ENCODE peak calls at places on chromosome 21, in four cellular contexts. B is GM13976, M is GM06990, F is HFF-Myc. S is an unnamed sample.

GRCh38 chr21:42381347-42381984 is 14.4 kb downstream of the TMPRSS3 start:
- DNase-seq in M (no peak), B (no peak), F (no peak), S (no peak)

GRCh38 chr21:42474043-42474831 is 21.8 kb downstream of the RSPH1 start:
- DNase-seq in M (peak; percentile 40), B (peak; percentile 53), F (no peak), S (peak; percentile 69)

GRCh38 chr21:37032877-37033471 is 26.5 kb downstream of the RIPPLY3 start:
- DNase-seq in B (no peak), F (peak; percentile 27), M (no peak), S (no peak)

GRCh38 chr21:15843766-15844165 is 114.0 kb downstream of the USP25 start:
- DNase-seq in M (no peak), F (no peak), B (no peak), S (no peak)

GRCh38 chr21:20641251-20641650 is 357.0 kb upstream of the NCAM2 start:
- DNase-seq in M (no peak), F (no peak), B (no peak), S (no peak)

GRCh38 chr21:42599962-42600361 is 53.5 kb upstream of the PDE9A start:
- DNase-seq in B (no peak), F (no peak), M (no peak), S (no peak)

GRCh38 chr21:37507716-37508115 is 141.1 kb downstream of the DYRK1A start:
- DNase-seq in M (no peak), F (no peak), B (peak; percentile 47), S (no peak)

GRCh38 chr21:16145479-16145878 is 415.7 kb downstream of the USP25 start:
- DNase-seq in F (no peak), B (no peak), M (no peak), S (no peak)

GRCh38 chr21:15804247-15804985 is 74.6 kb downstream of the USP25 start:
- DNase-seq in F (no peak), M (no peak), B (no peak), S (no peak)

GRCh38 chr21:37412603-37413360 is 46.2 kb downstream of the DYRK1A start:
- DNase-seq in M (no peak), F (peak; percentile 52), B (no peak), S (no peak)

GRCh38 chr21:42471716-42472330 is 24.2 kb downstream of the RSPH1 start:
- DNase-seq in M (no peak), F (no peak), B (no peak), S (no peak)

GRCh38 chr21:39535646-39536437 is 76.9 kb upstream of the B3GALT5 start:
- DNase-seq in B (no peak), M (no peak), F (no peak), S (no peak)

GRCh38 chr21:25756190-25756932 is 21.6 kb downstream of the GABPA start:
- DNase-seq in F (no peak), M (no peak), B (no peak), S (no peak)

DNA sequence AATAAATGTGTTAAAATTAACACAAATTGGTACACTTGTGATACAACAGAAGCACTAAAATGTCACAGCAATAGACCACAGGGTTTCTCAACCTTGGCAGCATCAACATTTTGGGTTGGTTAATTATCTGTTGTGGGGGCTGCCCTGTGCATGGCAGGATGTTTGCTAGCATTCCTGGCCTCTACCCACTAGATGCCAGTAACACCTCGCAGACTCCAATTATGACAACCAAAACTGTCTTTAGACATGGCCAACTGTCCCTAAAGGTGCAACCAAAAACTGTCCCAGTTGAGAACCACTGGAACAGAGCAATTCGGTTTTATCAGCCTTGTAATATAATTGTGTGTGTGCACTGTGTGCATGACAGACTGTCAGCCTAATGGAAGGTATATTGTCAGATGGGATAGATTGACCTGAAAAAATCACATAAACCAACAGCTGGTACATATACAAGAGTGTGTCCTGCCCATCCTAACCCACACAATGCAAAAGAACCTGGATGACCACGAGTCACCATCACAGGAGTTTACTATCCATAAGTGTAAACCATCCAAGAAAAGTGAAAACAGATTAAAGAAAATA is 13.5 kb upstream of the ERG start:
- DNase-seq in F (no peak), B (no peak), M (no peak), S (no peak)
- TF ChIP-seq CTCF in F (no peak), B (no peak), M (no peak), S (no peak)

DNA sequence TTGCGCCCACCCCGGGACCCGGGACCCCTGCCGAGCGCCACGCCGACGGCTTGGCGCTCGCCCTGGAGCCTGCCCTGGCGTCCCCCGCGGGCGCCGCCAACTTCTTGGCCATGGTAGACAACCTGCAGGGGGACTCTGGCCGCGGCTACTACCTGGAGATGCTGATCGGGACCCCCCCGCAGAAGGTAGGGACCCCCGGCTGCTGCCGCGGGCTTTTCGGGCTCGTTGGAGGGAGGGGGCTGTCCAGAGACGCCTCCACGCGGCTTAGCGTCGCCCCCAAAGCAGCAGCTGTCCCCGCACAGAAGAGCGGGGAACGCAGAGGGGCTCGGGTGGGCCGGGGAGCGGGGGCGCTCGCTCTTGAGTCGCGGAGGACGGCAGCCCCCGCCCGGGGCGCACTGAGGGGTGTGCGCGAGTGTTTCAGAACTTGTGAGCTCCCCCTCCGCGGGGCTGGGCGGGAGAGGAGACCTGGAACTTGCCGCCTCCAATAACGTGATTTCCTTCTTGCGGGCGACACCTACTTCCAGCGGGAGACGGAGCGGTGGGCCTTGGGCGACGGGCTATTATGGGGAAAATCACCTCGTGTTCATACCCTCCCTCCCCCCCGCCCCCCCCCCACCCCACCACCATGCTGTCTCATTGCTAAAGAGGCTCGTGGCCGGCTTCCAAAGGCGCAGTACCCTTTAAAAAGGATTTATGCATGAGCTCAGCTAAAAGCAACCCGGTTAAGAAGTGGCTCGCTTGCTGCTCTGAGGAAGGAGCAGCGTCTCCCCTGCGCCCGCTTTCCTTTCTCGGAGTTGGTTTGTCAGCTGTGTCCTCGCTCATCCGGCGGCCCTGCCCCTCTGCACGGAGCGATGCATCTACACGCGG is 664 bp downstream of the BACE2 start:
- DNase-seq in F (no peak), M (peak; percentile 6), B (peak; percentile 38), S (peak; percentile 38)
- TF ChIP-seq CTCF in F (no peak), M (no peak), B (no peak), S (no peak)

GRCh38 chr21:33437140-33437539 is 33.9 kb downstream of the IFNGR2 start:
- DNase-seq in F (no peak), M (no peak), B (no peak), S (no peak)
- TF ChIP-seq CTCF in F (no peak), M (no peak), B (no peak), S (no peak)

GRCh38 chr21:31866077-31866511 is 6.7 kb upstream of the HUNK start:
- DNase-seq in F (peak; percentile 53), M (peak; percentile 41), B (peak; percentile 71), S (peak; percentile 63)
- TF ChIP-seq CTCF in F (peak; percentile 94), M (peak; percentile 95), B (peak; percentile 67), S (peak; percentile 84)

GRCh38 chr21:34891610-34891943 is 157.5 kb downstream of the RUNX1 start:
- DNase-seq in M (no peak), F (no peak), B (no peak), S (no peak)

GRCh38 chr21:34890724-34891609 is 158.1 kb downstream of the RUNX1 start:
- DNase-seq in B (peak; percentile 23), M (no peak), F (no peak), S (no peak)

GRCh38 chr21:34889537-34890257 is 159.4 kb downstream of the RUNX1 start:
- DNase-seq in M (peak; percentile 84), B (peak; percentile 90), F (no peak), S (peak; percentile 93)

GRCh38 chr21:34889287-34889536 is 159.9 kb downstream of the RUNX1 start:
- DNase-seq in F (no peak), B (no peak), M (no peak), S (no peak)

GRCh38 chr21:34890258-34890723 is 158.8 kb downstream of the RUNX1 start:
- DNase-seq in B (no peak), M (no peak), F (no peak), S (no peak)
- TF ChIP-seq CTCF in B (no peak), M (no peak), F (no peak), S (no peak)

DNA sequence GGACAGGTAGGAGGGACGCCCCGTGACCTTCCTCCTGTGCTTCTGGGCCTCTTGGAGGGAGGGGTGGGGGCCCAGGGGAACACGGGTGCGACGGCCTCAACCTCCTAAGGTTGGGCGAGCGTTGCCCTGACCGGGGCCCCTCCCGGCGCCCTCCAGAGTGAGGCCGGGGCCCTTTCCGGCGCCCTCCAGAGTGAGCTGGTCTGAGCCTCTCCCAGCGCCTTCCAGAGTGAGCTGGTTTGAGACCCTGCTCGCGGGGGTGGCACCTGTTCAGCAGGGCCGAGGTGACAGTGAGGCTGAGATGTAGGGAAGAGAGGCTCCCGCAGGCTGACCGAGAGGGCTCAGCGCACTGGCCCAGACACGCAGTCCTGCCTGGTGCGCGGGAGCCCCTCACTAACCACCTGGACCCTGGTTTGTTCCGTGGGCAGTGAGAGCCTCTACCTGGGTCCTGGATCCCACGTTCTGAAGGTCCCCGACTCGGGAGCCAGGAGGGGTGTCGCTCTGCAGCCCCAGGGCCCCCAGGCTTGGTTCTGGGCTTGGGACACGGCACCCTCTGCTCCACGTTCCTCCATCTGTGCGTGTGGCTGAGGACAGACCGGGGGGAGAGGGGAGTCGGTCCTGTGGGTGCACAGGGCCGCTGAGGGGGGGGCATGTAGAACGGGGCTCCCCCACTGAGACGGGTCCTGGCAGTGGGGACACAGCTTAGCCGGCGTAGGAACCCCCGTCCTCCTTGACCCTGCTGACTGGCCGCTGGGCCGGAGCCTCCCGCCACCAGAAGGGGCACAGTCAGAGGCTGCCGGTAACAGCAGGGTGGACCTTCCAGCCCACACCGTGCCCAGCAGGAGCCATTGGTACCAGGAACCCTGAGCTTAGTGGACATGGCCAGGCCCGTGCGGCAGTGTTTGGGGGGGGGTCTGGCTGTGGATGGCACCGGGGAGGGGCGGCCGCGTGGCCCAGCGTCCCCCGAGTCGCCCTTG is 1.5 kb downstream of the COL6A1 start:
- DNase-seq in M (no peak), F (no peak), B (no peak), S (no peak)
- TF ChIP-seq CTCF in M (no peak), F (no peak), B (no peak), S (no peak)

GRCh38 chr21:43728467-43729390 is 9.8 kb downstream of the PDXK start:
- DNase-seq in F (peak; percentile 85), M (peak; percentile 90), B (peak; percentile 90), S (peak; percentile 90)
- TF ChIP-seq CTCF in F (peak; percentile 21), M (peak; percentile 23), B (peak; percentile 17), S (peak; percentile 18)

S was measured in GM13977.